ENCODE peak calls at places on chromosome 15, in four cellular contexts. N, K, J and T are unnamed samples.

GRCh38 chr15:79394231-79394630 is 37.9 kb upstream of the MINAR1 start:
- DNase-seq in J (no peak), N (peak), K (peak), T (no peak)

GRCh38 chr15:30865257-30865656 is 38.5 kb upstream of the FAN1 start:
- DNase-seq in K (no peak), J (no peak), N (no peak), T (no peak)

GRCh38 chr15:39053480-39053879 is 488.9 kb upstream of the RASGRP1 start:
- DNase-seq in N (no peak), J (no peak), K (no peak), T (no peak)

GRCh38 chr15:47885921-47886320 is 168.6 kb downstream of the SEMA6D start:
- DNase-seq in K (peak), N (peak), J (no peak), T (no peak)

GRCh38 chr15:92672102-92672501 is 16.5 kb upstream of the FAM174B start:
- DNase-seq in N (no peak), K (no peak), J (no peak), T (no peak)

GRCh38 chr15:41809121-41809520 is 18.8 kb upstream of the JMJD7 start:
- DNase-seq in N (no peak), K (no peak), J (no peak), T (no peak)

GRCh38 chr15:82532991-82533481 is 7.2 kb downstream of the RPS17 start:
- DNase-seq in K (no peak), J (no peak), N (no peak), T (no peak)

GRCh38 chr15:31372635-31373091 is 46.0 kb downstream of the KLF13 start:
- DNase-seq in K (peak), J (no peak), N (peak), T (no peak)

GRCh38 chr15:69953816-69954215 is 143.9 kb downstream of the TLE3 start:
- DNase-seq in J (no peak), N (no peak), K (no peak), T (no peak)

GRCh38 chr15:68432665-68433064 is 702 bp upstream of the ITGA11 start:
- DNase-seq in K (no peak), N (no peak), J (no peak), T (no peak)

GRCh38 chr15:68195336-68196112 is 9.6 kb downstream of the CALML4 start:
- DNase-seq in K (no peak), N (no peak), J (no peak), T (no peak)

GRCh38 chr15:94027571-94027970 is 203.8 kb upstream of the MCTP2 start:
- DNase-seq in J (no peak), K (no peak), N (no peak), T (no peak)

GRCh38 chr15:64426845-64427465 is 33.4 kb upstream of the ZNF609 start:
- DNase-seq in K (peak), J (peak), N (peak), T (no peak)

GRCh38 chr15:70559223-70559823 is 204.0 kb downstream of the UACA start:
- DNase-seq in J (no peak), K (peak), N (peak), T (no peak)

GRCh38 chr15:35089556-35089955 is 4.5 kb upstream of the NANOGP8 start:
- DNase-seq in K (no peak), N (no peak), J (no peak), T (no peak)

GRCh38 chr15:42704492-42704926 is 32.4 kb downstream of the CDAN1 start:
- DNase-seq in J (peak), K (peak), N (peak), T (peak)

GRCh38 chr15:64152507-64153387 is 1.2 kb downstream of the SNX22 start:
- DNase-seq in J (no peak), N (no peak), K (no peak), T (no peak)

GRCh38 chr15:29568840-29569532 is 253.3 kb downstream of the TJP1 start:
- DNase-seq in N (peak), J (no peak), K (peak), T (no peak)

GRCh38 chr15:69610264-69610663 is 157.6 kb downstream of the RPLP1 start:
- DNase-seq in J (no peak), K (no peak), N (no peak), T (no peak)

GRCh38 chr15:65033659-65034269 is 4.3 kb upstream of the MTFMT start:
- DNase-seq in K (peak), N (peak), J (no peak), T (no peak)

GRCh38 chr15:64093627-64094417 is at the start of gene CIAO2A:
- DNase-seq in N (peak), J (peak), K (peak), T (peak)

GRCh38 chr15:85168642-85169173 is 187.1 kb downstream of the PDE8A start:
- DNase-seq in J (no peak), K (peak), N (peak), T (no peak)

GRCh38 chr15:77749236-77749997 is 116.7 kb upstream of the LINGO1 start:
- DNase-seq in N (no peak), K (no peak), J (no peak), T (no peak)

GRCh38 chr15:69976366-69976994 is 121.2 kb downstream of the TLE3 start:
- DNase-seq in K (peak), N (peak), J (no peak), T (no peak)

GRCh38 chr15:75154461-75155062 is 47.1 kb upstream of the C15orf39 start:
- DNase-seq in N (no peak), J (no peak), K (no peak), T (no peak)

GRCh38 chr15:63539517-63539916 is 35.1 kb downstream of the USP3 start:
- DNase-seq in N (no peak), K (no peak), J (no peak), T (no peak)

GRCh38 chr15:65525622-65526021 is 4.6 kb upstream of the HACD3 start:
- DNase-seq in N (peak), K (peak), J (no peak), T (no peak)

GRCh38 chr15:55627730-55628368 is 39.7 kb upstream of the PYGO1 start:
- DNase-seq in J (peak), N (peak), K (peak), T (no peak)

GRCh38 chr15:94327356-94327936 is 96.1 kb downstream of the MCTP2 start:
- DNase-seq in J (peak), N (peak), K (peak), T (no peak)

GRCh38 chr15:41337631-41338522 is 5.2 kb downstream of the NUSAP1 start:
- DNase-seq in K (no peak), N (peak), J (no peak), T (no peak)

GRCh38 chr15:41876689-41877088 is 17.2 kb downstream of the SPTBN5 start:
- DNase-seq in K (no peak), N (no peak), J (no peak), T (no peak)

GRCh38 chr15:29560896-29561295 is 261.4 kb downstream of the TJP1 start:
- DNase-seq in N (no peak), J (no peak), K (no peak), T (no peak)

GRCh38 chr15:75156306-75157215 is 45.1 kb upstream of the C15orf39 start:
- DNase-seq in K (no peak), N (no peak), J (no peak), T (no peak)

GRCh38 chr15:72197045-72197459 is 535 bp downstream of the GRAMD2A start:
- DNase-seq in N (peak), K (no peak), J (no peak), T (no peak)
- H3K4me3 ChIP-seq in N (peak), K (peak), J (peak), T (peak)

DNA sequence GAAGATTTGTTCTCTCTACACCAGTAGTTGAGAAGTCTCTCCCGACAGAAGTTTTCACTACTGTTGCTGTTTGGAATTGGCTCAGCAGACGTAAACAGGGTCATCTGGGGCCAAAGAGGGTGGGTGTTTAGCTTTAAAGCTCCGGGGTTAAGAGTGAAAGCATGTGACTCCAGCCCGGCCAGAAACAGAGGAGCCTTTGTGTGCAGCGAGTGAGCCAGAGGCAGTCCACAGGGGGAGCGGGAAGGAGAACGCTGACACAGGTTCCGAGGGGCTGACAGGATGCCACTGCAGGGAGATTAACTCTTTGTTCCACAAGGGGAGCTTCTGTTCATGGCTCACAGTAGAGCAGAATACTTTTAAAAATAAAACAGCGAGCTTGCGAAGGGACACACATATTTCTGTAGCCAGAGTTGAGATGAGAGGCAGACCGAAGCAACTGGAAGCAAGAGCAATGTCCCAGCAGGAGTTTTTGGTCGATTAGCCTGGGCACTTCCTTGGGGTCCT is 26.9 kb downstream of the BMF start:
- DNase-seq in N (peak), K (peak), J (no peak), T (no peak)
- TF ChIP-seq CTCF in N (no peak), K (peak), J (no peak), T (no peak)

DNA sequence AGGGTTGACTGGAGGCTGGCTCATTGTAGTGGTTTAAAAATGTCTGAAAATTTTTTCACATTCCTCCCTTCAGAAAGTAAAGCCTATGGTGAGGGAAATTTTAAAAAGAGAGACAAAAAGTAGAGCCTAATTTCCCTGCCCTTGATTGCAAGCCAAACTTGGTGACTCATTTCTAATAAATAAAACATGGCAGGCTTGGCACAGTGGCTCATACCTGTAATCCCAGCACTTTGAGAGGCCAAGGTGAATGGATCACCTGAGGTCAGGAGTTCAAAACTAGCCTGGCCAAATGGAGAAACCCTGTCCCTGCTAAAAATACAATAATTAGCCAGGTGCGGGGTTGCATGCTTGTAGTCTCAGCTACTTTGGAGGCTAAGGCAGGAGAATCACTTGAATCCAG is 18.9 kb upstream of the ARRDC4 start:
- DNase-seq in N (no peak), J (no peak), K (no peak), T (no peak)
- H3K4me3 ChIP-seq in N (no peak), J (no peak), K (no peak), T (no peak)

GRCh38 chr15:72117698-72118399 is at the start of gene MYO9A:
- DNase-seq in J (peak), K (peak), N (peak), T (peak)
- TF ChIP-seq CTCF in J (peak), K (no peak), N (no peak), T (peak)

GRCh38 chr15:89761009-89761831 is 10.2 kb upstream of the MESP1 start:
- DNase-seq in J (no peak), N (no peak), K (no peak), T (no peak)
- H3K4me3 ChIP-seq in J (no peak), N (no peak), K (no peak), T (no peak)